ENCODE peak calls at places on chromosome 19, in eight cellular contexts. D is tibial nerve; Z is CD8-positive, alpha-beta memory T cell; H is retinal pigment epithelial cell; K is HFF-Myc; N is HCT116; E is uterus; B is fibroblast of the aortic adventitia. C is an unnamed sample.

GRCh38 chr19:15249912-15250634 is 17.8 kb upstream of the EPHX3 start:
- DNase-seq in N (no peak), E (peak; percentile 66), B (peak; percentile 93), D (peak; percentile 45), Z (no peak), K (no peak), H (peak; percentile 64), C (no peak)

GRCh38 chr19:55486971-55487883 is 1.0 kb upstream of the SSC5D start:
- DNase-seq in H (peak; percentile 77), D (peak; percentile 74), B (peak; percentile 96), N (no peak), K (peak; percentile 71), Z (no peak), E (peak; percentile 94), C (peak; percentile 88)

GRCh38 chr19:29574518-29574917 is 31.6 kb upstream of the POP4 start:
- DNase-seq in B (no peak), Z (no peak), N (no peak), K (no peak), D (no peak), E (no peak), H (no peak), C (no peak)

GRCh38 chr19:13537454-13537853 is 31.2 kb upstream of the CACNA1A start:
- DNase-seq in H (no peak), Z (no peak), E (no peak), B (no peak), D (no peak), K (no peak), N (no peak), C (no peak)

GRCh38 chr19:48573163-48573505 is 21.2 kb downstream of the SULT2B1 start:
- DNase-seq in E (no peak), D (no peak), B (no peak), N (no peak), H (no peak), Z (no peak), K (no peak), C (no peak)

GRCh38 chr19:23974941-23975340 is 60.3 kb downstream of the ZNF726 start:
- DNase-seq in H (no peak), B (no peak), Z (no peak), N (no peak), E (no peak), D (no peak), K (no peak), C (no peak)

GRCh38 chr19:45782162-45782623 is at the start of gene DMPK:
- DNase-seq in H (no peak), B (peak; percentile 27), N (no peak), Z (no peak), K (no peak), D (no peak), E (peak; percentile 54), C (no peak)

GRCh38 chr19:39038098-39038497 is 5.7 kb upstream of the FBXO27 start:
- DNase-seq in Z (no peak), K (no peak), B (peak; percentile 50), N (peak; percentile 37), E (no peak), H (no peak), D (no peak), C (no peak)

GRCh38 chr19:46715620-46716012 is 1.3 kb downstream of the PRKD2 start:
- DNase-seq in Z (no peak), E (no peak), H (no peak), D (no peak), B (no peak), K (no peak), N (no peak), C (no peak)

GRCh38 chr19:5369962-5370367 is 29.4 kb upstream of the PTPRS start:
- DNase-seq in D (no peak), H (no peak), Z (no peak), B (no peak), K (no peak), N (no peak), E (no peak), C (no peak)

GRCh38 chr19:31349160-31349881 is at the start of gene TSHZ3:
- DNase-seq in Z (peak; percentile 52), N (no peak), E (peak; percentile 91), H (no peak), B (peak; percentile 88), K (no peak), D (peak; percentile 70), C (peak; percentile 85)

GRCh38 chr19:10290876-10291553 is 1.3 kb downstream of the ICAM5 start:
- DNase-seq in D (no peak), Z (peak; percentile 71), B (no peak), H (no peak), N (peak; percentile 50), K (no peak), E (peak; percentile 36), C (no peak)

GRCh38 chr19:10292789-10293636 is 3.3 kb downstream of the ICAM5 start:
- DNase-seq in D (no peak), B (no peak), Z (no peak), N (no peak), E (no peak), K (no peak), H (no peak), C (no peak)

GRCh38 chr19:10292206-10292788 is 2.5 kb downstream of the ICAM5 start:
- DNase-seq in K (peak; percentile 56), Z (peak; percentile 78), N (peak; percentile 71), B (peak; percentile 25), E (peak; percentile 53), H (no peak), D (peak; percentile 61), C (peak; percentile 36)

GRCh38 chr19:10290439-10290875 is 705 bp downstream of the ICAM5 start:
- DNase-seq in N (no peak), Z (no peak), D (no peak), B (peak; percentile 24), K (no peak), E (no peak), H (no peak), C (no peak)

DNA sequence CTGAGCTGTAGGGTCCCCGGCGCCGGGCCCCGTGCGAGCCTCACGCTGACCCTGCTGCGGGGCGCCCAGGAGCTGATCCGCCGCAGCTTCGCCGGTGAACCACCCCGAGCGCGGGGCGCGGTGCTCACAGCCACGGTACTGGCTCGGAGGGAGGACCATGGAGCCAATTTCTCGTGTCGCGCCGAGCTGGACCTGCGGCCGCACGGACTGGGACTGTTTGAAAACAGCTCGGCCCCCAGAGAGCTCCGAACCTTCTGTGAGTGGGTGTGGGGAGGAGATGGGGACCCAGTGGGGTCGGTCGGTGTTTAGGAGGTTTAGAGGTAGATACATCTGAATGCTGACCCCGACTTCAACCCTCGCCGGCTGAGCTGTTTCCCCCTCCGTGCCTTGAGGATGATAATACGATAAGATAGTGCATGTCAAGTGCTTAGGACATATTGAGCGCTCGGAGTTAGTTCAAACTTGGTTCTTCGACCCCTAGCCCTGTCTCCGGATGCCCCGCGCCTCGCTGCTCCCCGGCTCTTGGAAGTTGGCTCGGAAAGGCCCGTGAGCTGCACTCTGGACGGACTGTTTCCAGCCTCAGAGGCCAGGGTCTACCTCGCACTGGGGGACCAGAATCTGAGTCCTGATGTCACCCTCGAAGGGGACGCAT is 1.9 kb downstream of the ICAM5 start:
- DNase-seq in N (no peak), Z (no peak), B (no peak), E (no peak), K (no peak), H (no peak), D (no peak), C (no peak)
- H3K4me3 ChIP-seq in N (peak overlapping the region; percentile 77), Z (peak overlapping the region; percentile 62), B (peak overlapping the region; percentile 53), E (peak overlapping the region; percentile 8), K (peak overlapping the region; percentile 49), H (peak overlapping the region; percentile 30), D (peak overlapping the region; percentile 19), C (peak overlapping the region; percentile 62)

GRCh38 chr19:18682807-18683108 is 722 bp upstream of the CRTC1 start:
- DNase-seq in D (no peak), Z (no peak), N (no peak), K (no peak), E (no peak), B (no peak), H (no peak), C (no peak)

GRCh38 chr19:18685597-18686164 is 2.2 kb downstream of the CRTC1 start:
- DNase-seq in D (no peak), H (no peak), K (no peak), E (no peak), N (no peak), Z (no peak), B (peak; percentile 31), C (no peak)

GRCh38 chr19:18683109-18683954 is at the start of gene CRTC1:
- DNase-seq in K (no peak), N (peak; percentile 65), Z (peak; percentile 96), E (peak; percentile 89), D (peak; percentile 76), B (peak; percentile 79), H (no peak), C (peak; percentile 92)

GRCh38 chr19:18683955-18684641 is 618 bp downstream of the CRTC1 start:
- DNase-seq in E (no peak), H (no peak), N (no peak), K (no peak), D (no peak), B (no peak), Z (no peak), C (no peak)

DNA sequence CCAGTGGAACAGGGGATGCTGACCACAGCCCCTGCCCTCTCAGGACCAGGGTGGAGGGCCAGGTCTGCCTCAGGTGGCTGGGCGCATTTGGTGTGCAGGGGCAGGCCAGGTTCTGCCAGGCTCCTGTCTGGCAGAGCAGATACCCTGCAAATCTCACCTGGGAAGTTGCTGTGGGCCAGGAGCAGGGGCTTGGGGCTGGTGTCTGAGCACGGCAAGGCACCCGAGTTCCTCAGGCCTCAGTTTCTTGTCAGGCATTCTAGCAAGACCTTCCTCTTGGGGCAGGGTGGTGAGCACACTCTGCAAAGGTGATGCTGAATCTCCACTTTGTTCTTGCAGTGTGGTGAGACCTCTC is 1.1 kb downstream of the CRTC1 start:
- DNase-seq in K (no peak), B (no peak), H (no peak), D (no peak), N (no peak), Z (no peak), E (no peak), C (no peak)
- H3K4me3 ChIP-seq in K (peak overlapping the region; percentile 64), B (peak overlapping the region; percentile 84), H (peak overlapping the region; percentile 73), D (no peak overlapping the region), N (peak overlapping the region; percentile 60), Z (peak overlapping the region; percentile 74), E (no peak overlapping the region), C (no peak overlapping the region)

DNA sequence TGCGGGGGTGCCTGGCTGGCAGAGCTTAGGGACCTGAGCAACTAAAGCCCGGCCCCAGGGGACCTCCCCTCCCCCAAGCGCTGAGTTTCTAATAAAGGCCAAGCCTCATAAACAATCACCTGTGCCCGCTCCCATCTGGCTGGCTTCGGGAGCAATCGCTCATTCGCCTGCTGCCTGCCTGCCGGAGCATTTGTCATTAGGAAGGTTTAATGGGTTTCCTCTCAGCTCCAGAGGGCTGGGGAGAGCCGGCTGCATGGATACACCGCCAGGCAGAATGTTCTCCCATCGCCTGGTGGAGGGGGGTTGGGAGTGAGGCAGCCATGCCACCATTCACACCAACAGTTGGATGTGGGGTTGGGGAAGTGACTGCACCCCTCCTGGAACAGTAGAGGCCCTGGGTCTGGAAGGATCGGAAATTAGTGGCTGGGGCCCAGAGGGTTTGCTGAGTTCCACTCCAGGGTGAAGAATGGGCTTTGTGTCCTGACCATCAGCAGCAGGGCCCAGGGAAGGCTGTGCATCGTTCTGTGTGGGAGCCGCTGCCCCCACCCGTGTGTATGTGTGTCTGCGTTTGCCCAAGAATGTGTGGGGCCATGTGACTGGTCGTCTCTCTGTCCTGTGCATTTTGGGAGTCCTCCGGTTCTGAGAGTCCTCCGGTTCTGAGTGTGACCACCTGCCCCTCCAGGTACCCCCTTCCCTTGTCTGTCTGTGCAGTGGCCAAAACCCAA is 15.3 kb downstream of the PIN1 start:
- DNase-seq in Z (no peak), N (no peak), B (no peak), E (no peak), D (no peak), H (no peak), K (no peak), C (no peak)
- H3K4me3 ChIP-seq in Z (no peak overlapping the region), N (no peak overlapping the region), B (no peak overlapping the region), E (no peak overlapping the region), D (no peak overlapping the region), H (no peak overlapping the region), K (no peak overlapping the region), C (no peak overlapping the region)

GRCh38 chr19:2083174-2083854 is 12.8 kb downstream of the MOB3A start:
- DNase-seq in K (no peak), D (no peak), E (peak; percentile 25), B (no peak), Z (peak; percentile 84), N (no peak), H (no peak), C (no peak)
- H3K4me3 ChIP-seq in K (no peak overlapping the region), D (peak overlapping the region; percentile 51), E (no peak overlapping the region), B (no peak overlapping the region), Z (peak overlapping the region; percentile 83), N (no peak overlapping the region), H (no peak overlapping the region), C (no peak overlapping the region)